ENCODE peak calls at places on chromosomes 2 and 18, in nine cellular contexts. V is stimulated activated CD4-positive, alpha-beta T cell treated with anti-CD3 and anti-CD28 coated beads, Interleukin-12 subunit alpha, Interleukin-12 subunit beta, amount 100 ng/mL, for 48 hours; Y is endothelial cell; B is EL; K is C1 segment of cervical spinal cord; S is activated CD4-positive, alpha-beta T cell treated with anti-CD3 and anti-CD28 coated beads for 48 hours; E is amygdala; G is SK-N-SH; L is effector memory CD4-positive, alpha-beta T cell. F is an unnamed sample.

GRCh38 chr2:217954971-217955740 is 47.6 kb downstream of the TNS1 start:
- DNase-seq in G (no peak), Y (no peak), E (no peak), V (no peak), K (no peak), B (no peak), S (no peak), L (no peak), F (no peak)

GRCh38 chr2:107338571-107338970 is 452.6 kb upstream of the ST6GAL2 start:
- DNase-seq in K (no peak), V (no peak), G (no peak), E (no peak), B (no peak), S (no peak), L (no peak), Y (no peak), F (no peak)

GRCh38 chr18:44198296-44199284 is 482.1 kb upstream of the SETBP1 start:
- DNase-seq in Y (no peak), E (no peak), G (peak; percentile 0), L (no peak), B (no peak), S (no peak), K (no peak), V (no peak), F (no peak)

GRCh38 chr2:191350826-191351225 is 105.6 kb downstream of the MYO1B start:
- DNase-seq in G (no peak), E (no peak), K (no peak), Y (no peak), B (peak; percentile 62), V (no peak), L (no peak), S (no peak), F (no peak)

GRCh38 chr2:208363485-208363884 is 43.1 kb upstream of the PTH2R start:
- DNase-seq in L (no peak), V (no peak), S (no peak), B (peak; percentile 87), E (no peak), K (no peak), Y (no peak), G (no peak), F (no peak)

GRCh38 chr2:182496596-182496995 is 69.8 kb upstream of the PDE1A start:
- DNase-seq in G (no peak), B (no peak), K (no peak), V (no peak), S (no peak), E (no peak), L (no peak), Y (no peak), F (no peak)

GRCh38 chr2:136767030-136767429 is 1.7 kb downstream of the THSD7B start:
- DNase-seq in K (no peak), E (no peak), V (no peak), G (no peak), Y (no peak), S (no peak), L (no peak), B (no peak), F (no peak)

GRCh38 chr2:241136191-241136590 is 13.1 kb downstream of the PASK start:
- DNase-seq in Y (no peak), E (no peak), L (no peak), B (no peak), K (no peak), G (no peak), V (no peak), S (no peak), F (no peak)

GRCh38 chr2:231687133-231687852 is 21.0 kb upstream of the PTMA start:
- DNase-seq in K (peak; percentile 77), V (peak; percentile 56), G (peak; percentile 89), L (peak; percentile 31), Y (peak; percentile 83), B (peak; percentile 57), E (peak; percentile 81), S (peak; percentile 78), F (peak; percentile 83)

GRCh38 chr18:32349728-32350395 is 120.8 kb downstream of the GAREM1 start:
- DNase-seq in G (no peak), S (no peak), V (no peak), Y (no peak), B (peak; percentile 75), L (no peak), E (peak; percentile 16), K (no peak), F (no peak)

GRCh38 chr2:46548521-46549144 is 69.3 kb downstream of the TMEM247 start:
- DNase-seq in L (no peak), G (no peak), K (no peak), S (no peak), B (no peak), V (no peak), Y (no peak), E (no peak), F (no peak)

GRCh38 chr2:162839419-162839818 is 852 bp upstream of the KCNH7 start:
- DNase-seq in Y (peak; percentile 19), K (no peak), S (no peak), G (peak; percentile 41), V (no peak), B (no peak), L (no peak), E (no peak), F (no peak)

GRCh38 chr2:123720760-123721159 is 304.3 kb upstream of the CNTNAP5 start:
- DNase-seq in K (no peak), S (no peak), E (no peak), G (no peak), Y (no peak), L (no peak), V (no peak), B (no peak), F (no peak)

F was measured in K562.